ENCODE peak calls at places on chromosomes 4 and X, in ten cellular contexts. M is sigmoid colon, U is GM10248, V is RWPE1, E is osteocyte, A is fibroblast of lung, S is glutamatergic neuron, X is GM23338, H is bronchial epithelial cell, G is foreskin keratinocyte. B is an unnamed sample.

GRCh38 chr4:24845132-24845531 is 49.8 kb downstream of the SOD3 start:
- DNase-seq in M (no peak), U (no peak), V (no peak), E (no peak), A (no peak), S (no peak), X (no peak), H (no peak), G (no peak), B (no peak)

GRCh38 chr4:156606444-156607197 is 365.0 kb downstream of the PDGFC start:
- DNase-seq in M (no peak), U (no peak), V (no peak), E (no peak), A (peak), S (no peak), X (no peak), H (no peak), G (no peak), B (no peak)

GRCh38 chr4:20151436-20151835 is 100.3 kb upstream of the SLIT2 start:
- DNase-seq in M (no peak), U (no peak), V (no peak), E (no peak), A (peak), S (no peak), X (no peak), H (no peak), G (no peak), B (no peak)

GRCh38 chrX:133444952-133445831 is 29.9 kb upstream of the GPC4 start:
- DNase-seq in M (no peak), U (no peak), V (no peak), E (no peak), A (peak), S (no peak), X (peak), H (peak), G (peak), B (no peak)

GRCh38 chr4:99463566-99463965 is 28.4 kb upstream of the ADH7 start:
- DNase-seq in M (no peak), U (no peak), V (no peak), E (no peak), A (no peak), S (no peak), X (no peak), H (no peak), G (no peak), B (no peak)

GRCh38 chr4:17636341-17636695 is 21.9 kb downstream of the MED28 start:
- DNase-seq in M (no peak), U (no peak), V (no peak), E (no peak), A (no peak), S (no peak), X (no peak), H (no peak), G (no peak), B (no peak)

GRCh38 chr4:57064811-57065711 is 45.1 kb downstream of the IGFBP7 start:
- DNase-seq in M (peak), U (no peak), V (no peak), E (peak), A (peak), S (no peak), X (no peak), H (peak), G (no peak), B (no peak)

GRCh38 chrX:1584237-1585011 is 7.0 kb upstream of the AKAP17A start:
- DNase-seq in M (no peak), U (no peak), V (no peak), E (no peak), A (no peak), S (no peak), X (no peak), H (no peak), G (no peak), B (no peak)

GRCh38 chrX:151175283-151176062 is 911 bp upstream of the GPR50 start:
- DNase-seq in M (no peak), U (no peak), V (no peak), E (no peak), A (no peak), S (no peak), X (peak), H (no peak), G (no peak), B (no peak)

GRCh38 chrX:130393451-130394074 is 8.1 kb upstream of the GPR119 start:
- DNase-seq in M (no peak), U (no peak), V (peak), E (peak), A (peak), S (peak), X (peak), H (peak), G (peak), B (no peak)

GRCh38 chr4:79492148-79492547 is 84.1 kb upstream of the GK2 start:
- DNase-seq in M (no peak), U (no peak), V (no peak), E (no peak), A (no peak), S (no peak), X (no peak), H (no peak), G (no peak), B (no peak)

GRCh38 chr4:76699911-76700310 is 198.0 kb downstream of the SOWAHB start:
- DNase-seq in M (no peak), U (no peak), V (no peak), E (no peak), A (peak), S (no peak), X (no peak), H (no peak), G (no peak), B (no peak)

GRCh38 chr4:126772662-126773061 is 860.1 kb upstream of the INTU start:
- DNase-seq in M (no peak), U (no peak), V (no peak), E (no peak), A (peak), S (no peak), X (no peak), H (no peak), G (no peak), B (no peak)

GRCh38 chrX:121579016-121579760 is 531.8 kb downstream of the GLUD2 start:
- DNase-seq in M (no peak), U (no peak), V (no peak), E (no peak), A (peak), S (no peak), X (peak), H (peak), G (no peak), B (no peak)

GRCh38 chrX:150845091-150845490 is 53.4 kb downstream of the CD99L2 start:
- DNase-seq in M (no peak), U (no peak), V (no peak), E (no peak), A (no peak), S (no peak), X (no peak), H (no peak), G (no peak), B (no peak)

GRCh38 chrX:68719181-68719903 is 71.9 kb downstream of the STARD8 start:
- DNase-seq in M (peak), U (no peak), V (no peak), E (no peak), A (no peak), S (no peak), X (no peak), H (no peak), G (no peak), B (no peak)

GRCh38 chr4:119038465-119038864 is 97.2 kb upstream of the MYOZ2 start:
- DNase-seq in M (no peak), U (no peak), V (no peak), E (no peak), A (peak), S (no peak), X (no peak), H (peak), G (no peak), B (no peak)

GRCh38 chr4:110104661-110105060 is 93.8 kb downstream of the ELOVL6 start:
- DNase-seq in M (no peak), U (no peak), V (no peak), E (no peak), A (no peak), S (peak), X (no peak), H (no peak), G (no peak), B (no peak)

GRCh38 chr4:94766856-94767255 is 9.1 kb downstream of the BMPR1B start:
- DNase-seq in M (no peak), U (no peak), V (peak), E (no peak), A (peak), S (no peak), X (no peak), H (peak), G (peak), B (no peak)

GRCh38 chrX:40962793-40963407 is 122.3 kb upstream of the USP9X start:
- DNase-seq in M (no peak), U (no peak), V (no peak), E (no peak), A (no peak), S (no peak), X (no peak), H (no peak), G (no peak), B (no peak)

GRCh38 chr4:15682340-15682725 is 706 bp downstream of the FAM200B start:
- DNase-seq in M (no peak), U (no peak), V (no peak), E (no peak), A (no peak), S (no peak), X (no peak), H (peak), G (no peak), B (no peak)

GRCh38 chrX:51421972-51422371 is 74.4 kb downstream of the NUDT11 start:
- DNase-seq in M (no peak), U (no peak), V (no peak), E (no peak), A (no peak), S (no peak), X (no peak), H (peak), G (no peak), B (no peak)

GRCh38 chr4:859496-859895 is 33.6 kb upstream of the CPLX1 start:
- DNase-seq in M (no peak), U (no peak), V (no peak), E (no peak), A (no peak), S (peak), X (no peak), H (no peak), G (no peak), B (no peak)

GRCh38 chrX:46574941-46575381 is 1.4 kb downstream of the CHST7 start:
- DNase-seq in M (no peak), U (peak), V (no peak), E (no peak), A (peak), S (peak), X (peak), H (no peak), G (no peak), B (no peak)

GRCh38 chrX:46758163-46758955 is 559 bp downstream of the SLC9A7 start:
- DNase-seq in M (no peak), U (no peak), V (no peak), E (no peak), A (peak), S (no peak), X (peak), H (no peak), G (no peak), B (no peak)

GRCh38 chr4:140351778-140352177 is 21.7 kb upstream of the SCOC start:
- DNase-seq in M (no peak), U (no peak), V (no peak), E (no peak), A (no peak), S (no peak), X (no peak), H (no peak), G (no peak), B (no peak)

GRCh38 chr4:4761128-4761991 is 98.1 kb upstream of the MSX1 start:
- DNase-seq in M (no peak), U (no peak), V (no peak), E (no peak), A (no peak), S (no peak), X (peak), H (no peak), G (no peak), B (no peak)

GRCh38 chr4:20456416-20456815 is 204.7 kb downstream of the SLIT2 start:
- DNase-seq in M (no peak), U (no peak), V (no peak), E (no peak), A (no peak), S (no peak), X (peak), H (peak), G (peak), B (no peak)

GRCh38 chrX:3271485-3272186 is 74.8 kb downstream of the MXRA5 start:
- DNase-seq in M (no peak), U (no peak), V (peak), E (no peak), A (peak), S (no peak), X (no peak), H (peak), G (peak), B (no peak)

GRCh38 chrX:121308276-121308805 is 260.9 kb downstream of the GLUD2 start:
- DNase-seq in M (no peak), U (peak), V (peak), E (no peak), A (peak), S (peak), X (peak), H (peak), G (peak), B (no peak)

GRCh38 chr4:184649971-184650855 is 675 bp downstream of the PRIMPOL start:
- DNase-seq in M (peak), U (no peak), V (no peak), E (no peak), A (peak), S (peak), X (peak), H (peak), G (peak), B (no peak)

GRCh38 chrX:103210056-103210455 is 4.9 kb upstream of the BEX4 start:
- DNase-seq in M (no peak), U (no peak), V (no peak), E (no peak), A (no peak), S (no peak), X (no peak), H (peak), G (no peak), B (no peak)

GRCh38 chrX:103215768-103216085 is 819 bp downstream of the BEX4 start:
- DNase-seq in M (no peak), U (no peak), V (no peak), E (no peak), A (no peak), S (no peak), X (no peak), H (no peak), G (no peak), B (peak)

GRCh38 chrX:103215037-103215767 is at the start of gene BEX4:
- DNase-seq in M (peak), U (peak), V (peak), E (peak), A (peak), S (peak), X (peak), H (peak), G (no peak), B (peak)

GRCh38 chrX:103212749-103213457 is 2.0 kb upstream of the BEX4 start:
- DNase-seq in M (no peak), U (no peak), V (no peak), E (no peak), A (no peak), S (no peak), X (no peak), H (no peak), G (no peak), B (no peak)

DNA sequence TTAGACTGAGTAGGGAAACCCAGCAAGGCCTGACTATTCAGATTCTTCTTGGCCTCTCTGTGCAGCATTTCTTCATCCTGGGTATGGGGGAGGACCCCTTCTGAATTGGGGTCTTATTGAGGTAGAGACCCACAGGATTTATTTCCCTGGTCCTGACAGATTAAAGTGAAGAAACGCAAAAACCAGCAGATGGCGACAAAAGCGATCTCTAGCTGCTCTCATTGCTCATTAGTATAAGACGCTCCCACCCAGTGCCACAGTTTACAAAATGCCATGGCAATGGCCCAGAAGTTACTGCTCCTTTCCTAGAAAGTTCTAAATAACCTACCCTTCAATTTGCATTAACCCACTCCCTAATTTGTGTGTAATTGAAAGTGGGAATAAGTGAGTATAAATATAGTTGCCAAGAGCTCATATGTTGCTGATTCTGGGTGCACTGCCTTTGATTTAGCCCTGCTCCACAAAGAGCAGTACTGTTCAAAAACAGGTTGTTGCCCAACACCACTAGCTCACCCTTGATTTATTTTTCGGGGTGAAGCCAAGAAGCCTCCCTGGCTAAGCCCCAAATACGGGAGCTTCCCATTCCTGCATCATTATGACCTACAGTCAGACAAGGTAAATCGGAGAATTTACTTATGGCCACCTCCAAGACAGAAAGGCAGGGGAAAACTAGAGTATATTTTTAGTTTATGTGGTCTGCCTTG is 3.7 kb upstream of the BEX4 start:
- DNase-seq in M (peak), U (peak), V (peak), E (no peak), A (peak), S (peak), X (peak), H (peak), G (no peak), B (no peak)
- TF ChIP-seq CTCF in M (no peak), U (peak), V (peak), E (peak), A (peak), S (no peak), X (peak), H (peak), G (peak), B (peak)

DNA sequence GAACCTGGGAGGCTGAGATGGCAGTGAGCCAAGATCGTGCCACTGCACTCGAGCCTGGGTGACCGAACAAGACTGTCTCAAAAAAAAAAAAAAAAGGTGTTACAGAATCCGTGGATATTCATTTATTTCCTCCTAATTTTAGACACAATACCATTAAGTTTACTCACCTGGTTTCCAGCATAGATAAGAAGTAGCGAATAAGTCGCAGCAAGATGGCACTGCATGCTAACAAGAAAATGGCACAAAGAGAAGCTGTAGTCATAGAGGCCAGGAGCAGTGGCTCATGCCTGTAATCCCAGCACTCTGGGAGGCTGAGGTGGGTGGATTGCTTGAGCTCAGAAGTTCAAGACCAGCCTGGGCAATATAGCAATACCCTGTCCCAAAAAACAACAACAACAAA is 17.0 kb upstream of the MOB1B start:
- DNase-seq in M (no peak), U (no peak), V (no peak), E (peak), A (no peak), S (no peak), X (no peak), H (peak), G (no peak), B (no peak)
- TF ChIP-seq CTCF in M (no peak), U (no peak), V (no peak), E (no peak), A (no peak), S (no peak), X (no peak), H (no peak), G (no peak), B (no peak)

DNA sequence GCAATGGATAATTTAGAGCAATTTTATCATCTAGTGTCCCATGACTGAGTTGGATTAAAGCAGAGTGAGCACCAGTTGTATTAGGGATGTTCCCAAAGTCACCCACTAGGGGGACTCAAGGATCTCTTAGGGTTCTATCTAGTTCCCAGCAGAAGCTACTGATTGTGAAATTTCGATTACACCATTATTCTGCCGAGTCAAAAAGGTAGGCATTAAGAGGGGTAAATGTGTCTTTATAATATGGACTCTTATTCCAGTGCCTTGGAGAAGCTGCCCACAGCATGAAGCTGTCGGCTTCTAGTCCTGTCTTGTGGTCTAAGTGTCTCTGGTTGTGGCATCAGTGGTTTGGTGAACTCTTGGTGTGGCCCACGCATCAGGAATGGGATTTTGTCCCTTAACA is 53.3 kb downstream of the RGS12 start:
- DNase-seq in M (no peak), U (peak), V (peak), E (peak), A (peak), S (no peak), X (peak), H (peak), G (peak), B (no peak)
- TF ChIP-seq CTCF in M (peak), U (peak), V (peak), E (peak), A (peak), S (peak), X (peak), H (peak), G (peak), B (peak)

DNA sequence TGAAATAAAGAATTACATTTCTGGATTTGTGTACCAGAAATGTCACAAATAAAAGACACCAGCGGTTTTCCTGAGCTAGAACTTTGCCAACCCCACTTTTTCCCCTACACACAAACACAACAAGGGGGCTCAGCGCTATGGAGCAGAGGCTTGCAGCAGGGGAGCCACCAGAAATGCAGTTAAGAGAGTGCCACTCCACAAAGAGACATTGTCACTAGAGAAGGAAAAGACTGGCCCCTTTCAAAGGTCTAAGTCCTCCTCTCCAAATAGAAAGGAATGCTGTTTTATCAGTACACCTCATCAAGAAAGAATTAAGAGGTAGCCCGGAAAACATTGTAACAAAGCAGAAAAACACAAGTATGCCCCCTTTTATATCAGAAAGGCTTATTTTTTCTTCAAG is 419.5 kb downstream of the HNRNPD start:
- DNase-seq in M (no peak), U (no peak), V (no peak), E (no peak), A (no peak), S (no peak), X (no peak), H (no peak), G (no peak), B (no peak)
- TF ChIP-seq CTCF in M (no peak), U (no peak), V (no peak), E (no peak), A (no peak), S (no peak), X (no peak), H (no peak), G (no peak), B (no peak)

GRCh38 chrX:19372170-19373033 is 28.7 kb downstream of the PDHA1 start:
- DNase-seq in M (peak), U (peak), V (peak), E (peak), A (peak), S (peak), X (peak), H (peak), G (peak), B (no peak)
- TF ChIP-seq CTCF in M (peak), U (peak), V (peak), E (peak), A (peak), S (peak), X (peak), H (peak), G (peak), B (peak)

B was measured in type B pancreatic cell.